ENCODE peak calls at places on chromosomes 7 and 10, in five cellular contexts. R, U, M, A and B are unnamed samples.
A peak's percentile ranks its signal among the peaks of the same experiment; 100 is the strongest.

GRCh38 chr10:47360419-47361040 is 12.4 kb downstream of the RBP3 start:
- DNase-seq in R (no peak), A (no peak), U (no peak), M (no peak), B (no peak)

GRCh38 chr10:122721111-122721510 is 21.5 kb upstream of the C10orf120 start:
- DNase-seq in U (no peak), R (no peak), A (no peak), M (no peak), B (no peak)

GRCh38 chr10:51156913-51157312 is 82.6 kb downstream of the PRKG1 start:
- DNase-seq in M (no peak), R (peak; percentile 75), A (no peak), U (no peak), B (peak; percentile 71)

GRCh38 chr10:128024426-128024825 is 101.8 kb downstream of the MKI67 start:
- DNase-seq in U (no peak), M (no peak), R (no peak), A (no peak), B (no peak)

GRCh38 chr7:98840604-98841508 is 29.0 kb downstream of the TMEM130 start:
- DNase-seq in A (no peak), R (peak; percentile 27), M (no peak), U (no peak), B (peak; percentile 49)

GRCh38 chr7:140229591-140230516 is 53.1 kb upstream of the KDM7A start:
- DNase-seq in M (peak; percentile 87), A (no peak), U (no peak), R (no peak), B (no peak)

GRCh38 chr10:77689339-77689738 is 51.7 kb upstream of the KCNMA1 start:
- DNase-seq in A (no peak), M (no peak), R (no peak), U (no peak), B (no peak)

GRCh38 chr10:35349389-35349915 is 13.1 kb downstream of the CCNY start:
- DNase-seq in A (no peak), M (no peak), R (no peak), U (no peak), B (no peak)

GRCh38 chr10:3877092-3878000 is 92.3 kb upstream of the KLF6 start:
- DNase-seq in M (no peak), A (peak; percentile 49), U (no peak), R (no peak), B (no peak)

GRCh38 chr7:92682324-92682723 is 92.1 kb upstream of the FAM133B start:
- DNase-seq in M (peak; percentile 30), R (no peak), U (no peak), A (no peak), B (no peak)

GRCh38 chr7:21261627-21262564 is 166.0 kb upstream of the SP4 start:
- DNase-seq in A (peak; percentile 59), M (peak; percentile 25), R (peak; percentile 18), U (peak; percentile 4), B (no peak)

GRCh38 chr10:18340496-18341051 is 200.3 kb downstream of the CACNB2 start:
- DNase-seq in A (no peak), R (peak; percentile 45), U (peak; percentile 12), M (no peak), B (peak; percentile 45)

GRCh38 chr10:84469470-84469869 is 141.1 kb downstream of the CCSER2 start:
- DNase-seq in U (no peak), R (no peak), A (no peak), M (no peak), B (no peak)

GRCh38 chr7:20270867-20271266 is 53.7 kb upstream of the MACC1 start:
- DNase-seq in M (no peak), R (no peak), A (no peak), U (no peak), B (no peak)

GRCh38 chr10:126902157-126902556 is 3.1 kb upstream of the DOCK1 start:
- DNase-seq in M (no peak), U (peak; percentile 92), R (peak; percentile 69), A (peak; percentile 31), B (peak; percentile 82)

GRCh38 chr10:93081834-93082233 is 8.1 kb downstream of the CYP26A1 start:
- DNase-seq in A (no peak), R (peak; percentile 33), U (no peak), M (no peak), B (no peak)

GRCh38 chr10:99372546-99373271 is 43.6 kb downstream of the CNNM1 start:
- DNase-seq in A (no peak), R (peak; percentile 42), M (no peak), U (no peak), B (peak; percentile 88)

GRCh38 chr7:26151953-26152781 is at the start of gene NFE2L3:
- DNase-seq in A (peak; percentile 78), U (peak; percentile 89), M (peak; percentile 92), R (peak; percentile 63), B (peak; percentile 75)

GRCh38 chr7:131879424-131879823 is 323.0 kb upstream of the PODXL start:
- DNase-seq in U (no peak), M (no peak), A (no peak), R (no peak), B (no peak)

GRCh38 chr10:12097791-12098190 is 29.0 kb downstream of the DHTKD1 start:
- DNase-seq in M (peak; percentile 32), A (no peak), R (peak; percentile 11), U (no peak), B (peak; percentile 13)

GRCh38 chr7:93910076-93910994 is 4.0 kb downstream of the GNGT1 start:
- DNase-seq in U (peak; percentile 15), R (peak; percentile 84), A (peak; percentile 90), M (no peak), B (peak; percentile 81)

GRCh38 chr7:55104707-55105433 is 86.1 kb downstream of the EGFR start:
- DNase-seq in M (no peak), A (no peak), R (no peak), U (no peak), B (no peak)

GRCh38 chr7:149109969-149110368 is 16.2 kb downstream of the ZNF425 start:
- DNase-seq in A (peak; percentile 31), U (no peak), M (no peak), R (no peak), B (no peak)

GRCh38 chr7:408651-409343 is 110.8 kb downstream of the PDGFA start:
- DNase-seq in U (no peak), A (no peak), R (no peak), M (no peak), B (no peak)

GRCh38 chr7:30995541-30995940 is 31.8 kb downstream of the GHRHR start:
- DNase-seq in M (no peak), A (no peak), U (peak; percentile 42), R (peak; percentile 8), B (peak; percentile 30)

GRCh38 chr7:10734595-10734994 is 239.1 kb upstream of the PHF14 start:
- DNase-seq in R (no peak), A (no peak), M (no peak), U (no peak), B (no peak)

GRCh38 chr10:485776-486572 is 203.5 kb downstream of the DIP2C start:
- DNase-seq in R (no peak), M (no peak), A (no peak), U (no peak), B (peak; percentile 61)

GRCh38 chr10:48215148-48215982 is 59.1 kb downstream of the FRMPD2 start:
- DNase-seq in U (peak; percentile 28), R (peak; percentile 20), M (peak; percentile 53), A (peak; percentile 51), B (peak; percentile 9)

GRCh38 chr7:140316165-140316661 is 82.1 kb downstream of the SLC37A3 start:
- DNase-seq in A (peak; percentile 69), R (peak; percentile 73), M (peak; percentile 69), U (peak; percentile 79), B (peak; percentile 65)